ENCODE peak calls at places on chromosomes 5 and 9, in four cellular contexts. C, L, E and Z are unnamed samples.

GRCh38 chr9:72665421-72665820 is 144.0 kb downstream of the TMC1 start:
- DNase-seq in L (no peak), E (no peak), C (no peak), Z (no peak)

GRCh38 chr9:126690431-126691051 is 76.8 kb downstream of the LMX1B start:
- DNase-seq in E (no peak), C (peak; percentile 57), L (peak; percentile 83), Z (peak; percentile 48)

GRCh38 chr5:176350416-176350815 is 11.1 kb downstream of the KIAA1191 start:
- DNase-seq in E (no peak), L (no peak), C (peak; percentile 41), Z (no peak)

GRCh38 chr5:37005252-37005651 is 128.7 kb downstream of the NIPBL start:
- DNase-seq in L (no peak), E (no peak), C (no peak), Z (no peak)

GRCh38 chr9:73132034-73132776 is 19.5 kb upstream of the ANXA1 start:
- DNase-seq in L (peak; percentile 32), E (no peak), C (peak; percentile 83), Z (peak; percentile 17)

GRCh38 chr5:66744040-66744439 is 147.8 kb downstream of the MAST4 start:
- DNase-seq in E (no peak), C (peak; percentile 64), L (no peak), Z (no peak)

GRCh38 chr5:148523139-148523538 is 131.2 kb downstream of the HTR4 start:
- DNase-seq in L (no peak), C (no peak), E (no peak), Z (no peak)

GRCh38 chr5:179161901-179162300 is 101.7 kb downstream of the ZNF354C start:
- DNase-seq in L (peak; percentile 10), C (no peak), E (no peak), Z (no peak)

GRCh38 chr9:127897194-127897692 is 2.2 kb downstream of the ST6GALNAC6 start:
- DNase-seq in L (peak; percentile 96), E (peak; percentile 88), C (peak; percentile 92), Z (no peak)

GRCh38 chr9:127067603-127068220 is 54.7 kb downstream of the ANGPTL2 start:
- DNase-seq in E (no peak), C (no peak), L (no peak), Z (no peak)

GRCh38 chr9:114969269-114969668 is 38.9 kb upstream of the TNFSF8 start:
- DNase-seq in E (no peak), C (no peak), L (no peak), Z (no peak)

GRCh38 chr9:4762108-4762888 is 21.3 kb upstream of the AK3 start:
- DNase-seq in E (no peak), C (peak; percentile 94), L (peak; percentile 75), Z (peak; percentile 61)

GRCh38 chr9:109771796-109772525 is 8.0 kb upstream of the PALM2AKAP2 start:
- DNase-seq in C (no peak), L (no peak), E (no peak), Z (no peak)

GRCh38 chr9:119003218-119003617 is 366.0 kb downstream of the BRINP1 start:
- DNase-seq in L (no peak), E (no peak), C (no peak), Z (no peak)

GRCh38 chr5:179759961-179760541 is 27.4 kb downstream of the MAML1 start:
- DNase-seq in C (no peak), E (no peak), L (no peak), Z (no peak)

GRCh38 chr9:135220601-135221575 is 133.4 kb downstream of the OLFM1 start:
- DNase-seq in C (no peak), E (peak; percentile 48), L (peak; percentile 22), Z (no peak)

GRCh38 chr5:74185599-74185998 is 454.9 kb downstream of the ENC1 start:
- DNase-seq in C (peak; percentile 57), L (no peak), E (no peak), Z (no peak)

GRCh38 chr5:151496041-151496484 is 48.7 kb downstream of the SLC36A1 start:
- DNase-seq in L (peak; percentile 83), E (no peak), C (no peak), Z (no peak)

GRCh38 chr9:126329476-126330275 is 3.0 kb downstream of the MVB12B start:
- DNase-seq in E (no peak), C (peak; percentile 28), L (no peak), Z (no peak)

GRCh38 chr5:32510860-32511259 is 66.3 kb upstream of the ZFR start:
- DNase-seq in E (no peak), L (no peak), C (no peak), Z (no peak)

GRCh38 chr5:59745422-59745863 is 148.1 kb downstream of the PDE4D start:
- DNase-seq in C (no peak), E (no peak), L (no peak), Z (no peak)

GRCh38 chr5:139565411-139566305 is 4.5 kb downstream of the UBE2D2 start:
- DNase-seq in C (no peak), L (no peak), E (no peak), Z (peak; percentile 29)

GRCh38 chr5:1836176-1836890 is 35.1 kb downstream of the NDUFS6 start:
- DNase-seq in E (peak; percentile 71), L (no peak), C (no peak), Z (no peak)

GRCh38 chr5:135604046-135604445 is 25.3 kb upstream of the CXCL14 start:
- DNase-seq in L (no peak), E (no peak), C (no peak), Z (no peak)

GRCh38 chr5:91164424-91164823 is 218.7 kb downstream of the ARRDC3 start:
- DNase-seq in E (no peak), L (no peak), C (no peak), Z (no peak)

GRCh38 chr5:58235279-58235678 is 224.6 kb downstream of the PLK2 start:
- DNase-seq in L (no peak), C (no peak), E (no peak), Z (no peak)

GRCh38 chr5:74640450-74641013 is at the start of gene ENC1:
- DNase-seq in E (peak; percentile 97), L (peak; percentile 92), C (peak; percentile 87), Z (peak; percentile 76)

GRCh38 chr9:135788576-135789300 is 86.8 kb downstream of the KCNT1 start:
- DNase-seq in C (no peak), L (no peak), E (peak; percentile 77), Z (no peak)

GRCh38 chr5:142915840-142916424 is 145.8 kb downstream of the ARHGAP26 start:
- DNase-seq in L (peak; percentile 75), C (no peak), E (no peak), Z (peak; percentile 16)

GRCh38 chr5:87231037-87231808 is 36.5 kb upstream of the RASA1 start:
- DNase-seq in E (no peak), L (no peak), C (no peak), Z (no peak)

GRCh38 chr9:14186096-14186495 is 127.8 kb downstream of the NFIB start:
- DNase-seq in C (no peak), L (no peak), E (no peak), Z (no peak)

GRCh38 chr9:107782381-107782780 is 292.8 kb upstream of the KLF4 start:
- DNase-seq in L (no peak), E (no peak), C (no peak), Z (no peak)

GRCh38 chr5:107542831-107543231 is 127.9 kb downstream of the EFNA5 start:
- DNase-seq in L (no peak), C (peak; percentile 85), E (no peak), Z (no peak)

GRCh38 chr5:5342784-5343183 is 79.7 kb upstream of the ICE1 start:
- DNase-seq in C (no peak), E (no peak), L (no peak), Z (no peak)

GRCh38 chr9:91298304-91298703 is 63.4 kb downstream of the AUH start:
- DNase-seq in L (no peak), E (no peak), C (no peak), Z (no peak)

GRCh38 chr5:173451031-173451430 is 122.8 kb upstream of the STC2 start:
- DNase-seq in C (no peak), E (no peak), L (peak; percentile 59), Z (no peak)

GRCh38 chr9:114202396-114202795 is 47.1 kb downstream of the COL27A1 start:
- DNase-seq in C (no peak), L (no peak), E (no peak), Z (no peak)

GRCh38 chr5:10581424-10581748 is 17.5 kb downstream of the ANKRD33B start:
- DNase-seq in C (no peak), E (no peak), L (no peak), Z (no peak)

GRCh38 chr5:115372121-115372520 is 75.7 kb upstream of the CCDC112 start:
- DNase-seq in L (no peak), C (no peak), E (no peak), Z (no peak)

GRCh38 chr5:115363879-115364278 is 67.4 kb upstream of the CCDC112 start:
- DNase-seq in L (no peak), E (no peak), C (no peak), Z (no peak)

GRCh38 chr5:115369430-115370144 is 73.1 kb upstream of the CCDC112 start:
- DNase-seq in C (no peak), L (peak; percentile 41), E (peak; percentile 52), Z (no peak)

GRCh38 chr5:115366223-115366622 is 69.8 kb upstream of the CCDC112 start:
- DNase-seq in E (no peak), L (no peak), C (no peak), Z (no peak)
- TF ChIP-seq CTCF in E (no peak), L (no peak), C (no peak), Z (no peak)

DNA sequence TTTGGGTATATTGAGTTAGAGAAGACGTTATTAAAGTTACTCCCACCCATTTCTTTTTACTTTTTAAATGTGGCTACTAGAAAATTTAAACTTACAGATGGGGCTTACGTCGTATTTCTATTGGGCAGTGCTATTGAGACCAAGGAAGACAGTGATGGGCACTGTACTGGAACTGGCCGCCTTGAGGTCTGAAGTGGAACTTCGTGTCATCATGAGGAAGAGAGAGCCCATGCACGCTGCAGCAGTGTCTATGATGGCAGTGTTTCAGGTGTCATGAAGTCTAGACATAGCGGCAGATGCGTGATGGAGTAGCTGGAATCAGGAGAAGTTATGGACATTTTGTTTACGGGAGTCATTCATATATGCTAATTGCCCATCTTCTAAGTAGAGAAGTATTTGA is 143.7 kb downstream of the LRRC70 start:
- DNase-seq in E (no peak), L (peak; percentile 32), C (no peak), Z (no peak)
- TF ChIP-seq CTCF in E (no peak), L (peak; percentile 44), C (no peak), Z (no peak)

GRCh38 chr5:168152660-168153059 is 138.8 kb upstream of the WWC1 start:
- DNase-seq in E (no peak), C (no peak), L (no peak), Z (no peak)
- TF ChIP-seq CTCF in E (no peak), C (no peak), L (no peak), Z (no peak)

GRCh38 chr5:15682566-15682965 is 182.6 kb downstream of the FBXL7 start:
- DNase-seq in L (no peak), E (no peak), C (no peak), Z (no peak)

GRCh38 chr5:15682122-15682521 is 182.1 kb downstream of the FBXL7 start:
- DNase-seq in E (no peak), C (no peak), L (no peak), Z (no peak)

GRCh38 chr5:15687401-15687800 is 187.4 kb downstream of the FBXL7 start:
- DNase-seq in C (no peak), L (no peak), E (no peak), Z (no peak)

DNA sequence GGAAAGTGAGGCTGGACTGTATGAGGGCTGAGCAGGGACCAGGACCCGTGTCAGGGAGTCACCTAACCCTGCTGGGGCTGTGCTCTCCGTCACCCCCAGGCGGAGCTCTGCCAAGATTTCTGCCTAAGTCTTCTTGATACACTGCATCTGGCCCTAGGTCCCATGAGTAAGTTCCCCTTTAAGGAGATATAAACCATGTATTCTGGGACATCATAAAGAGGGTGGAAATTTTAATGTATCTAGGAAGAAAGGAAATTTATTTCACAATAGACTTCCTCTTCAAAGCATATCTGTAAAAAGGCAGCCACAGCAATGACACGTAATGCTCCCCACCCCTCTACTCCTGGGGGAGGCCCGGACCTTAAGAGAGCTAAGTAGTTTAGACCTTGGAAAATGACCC is 183.4 kb downstream of the FBXL7 start:
- DNase-seq in E (no peak), L (peak; percentile 76), C (no peak), Z (no peak)
- TF ChIP-seq CTCF in E (no peak), L (peak; percentile 82), C (no peak), Z (no peak)